ENCODE peak calls at places on chromosomes 7 and 10, in ten cellular contexts. Z is astrocyte of the spinal cord, T is brain microvascular endothelial cell, Y is substantia nigra, U is uterus, P is BJ, L is EH, I is OCI-M1, R is fibroblast of lung, O is HFFc6. J is an unnamed sample.

GRCh38 chr7:76296743-76297740 is 5.4 kb upstream of the HSPB1 start:
- DNase-seq in P (peak), L (peak), Z (peak), O (peak), R (peak), I (no peak), Y (no peak), U (peak), T (peak), J (no peak)

GRCh38 chr7:134710854-134711624 is 64.4 kb downstream of the BPGM start:
- DNase-seq in Y (no peak), I (no peak), U (no peak), L (peak), T (no peak), P (no peak), R (peak), Z (no peak), O (peak), J (no peak)

GRCh38 chr10:44930904-44931620 is 19.9 kb downstream of the TMEM72 start:
- DNase-seq in R (no peak), T (no peak), P (no peak), O (no peak), U (no peak), Z (no peak), L (no peak), I (no peak), Y (no peak), J (no peak)

GRCh38 chr7:151866028-151866427 is 10.9 kb downstream of the PRKAG2 start:
- DNase-seq in L (no peak), U (no peak), Z (no peak), I (no peak), Y (no peak), T (no peak), P (no peak), R (no peak), O (no peak), J (no peak)

GRCh38 chr10:102185272-102185671 is 33.1 kb downstream of the NOLC1 start:
- DNase-seq in P (no peak), T (no peak), I (no peak), R (no peak), U (no peak), O (no peak), L (no peak), Y (no peak), Z (no peak), J (no peak)

GRCh38 chr10:71840177-71840711 is 10.8 kb downstream of the PSAP start:
- DNase-seq in Y (peak), U (peak), T (peak), P (peak), R (peak), O (peak), I (peak), L (peak), Z (peak), J (peak)

GRCh38 chr7:151518105-151518780 is 1.5 kb downstream of the RHEB start:
- DNase-seq in U (peak), T (peak), O (peak), Z (peak), R (peak), L (peak), P (no peak), I (peak), Y (peak), J (peak)

GRCh38 chr7:103528152-103528551 is 82.1 kb upstream of the SLC26A5 start:
- DNase-seq in Y (no peak), I (no peak), U (no peak), T (no peak), O (no peak), P (no peak), R (no peak), L (peak), Z (no peak), J (no peak)

GRCh38 chr7:41700044-41700471 is 2.8 kb downstream of the INHBA start:
- DNase-seq in Z (no peak), T (no peak), P (no peak), Y (no peak), R (no peak), L (no peak), O (no peak), I (no peak), U (no peak), J (no peak)

GRCh38 chr10:44326474-44327030 is 58.3 kb downstream of the CXCL12 start:
- DNase-seq in U (no peak), I (no peak), Z (no peak), L (no peak), R (no peak), T (no peak), Y (no peak), P (no peak), O (no peak), J (no peak)

GRCh38 chr10:26157734-26158133 is 58.8 kb upstream of the GAD2 start:
- DNase-seq in Y (no peak), Z (no peak), P (no peak), U (no peak), L (no peak), O (no peak), T (no peak), I (no peak), R (no peak), J (no peak)

GRCh38 chr10:98294270-98294627 is 26.3 kb upstream of the LOXL4 start:
- DNase-seq in Y (no peak), I (no peak), T (no peak), U (no peak), L (no peak), O (no peak), P (no peak), Z (no peak), R (no peak), J (no peak)

GRCh38 chr7:137633133-137633532 is 213.6 kb downstream of the DGKI start:
- DNase-seq in O (no peak), P (no peak), R (peak), I (no peak), T (no peak), L (peak), Y (no peak), U (no peak), Z (no peak), J (no peak)

GRCh38 chr10:119859422-119860258 is 13.0 kb downstream of the MCMBP start:
- DNase-seq in T (no peak), I (peak), U (no peak), L (peak), Z (peak), Y (no peak), R (peak), O (peak), P (no peak), J (no peak)

GRCh38 chr7:69561256-69561655 is 37.0 kb upstream of the AUTS2 start:
- DNase-seq in Z (no peak), L (no peak), P (no peak), I (no peak), R (no peak), T (no peak), U (no peak), O (no peak), Y (no peak), J (no peak)

GRCh38 chr10:93963434-93963833 is 30.3 kb upstream of the PLCE1 start:
- DNase-seq in P (no peak), O (no peak), Y (no peak), I (no peak), L (no peak), U (no peak), R (no peak), T (no peak), Z (no peak), J (no peak)

GRCh38 chr10:126561499-126562208 is 108.8 kb downstream of the C10orf90 start:
- DNase-seq in O (no peak), Z (no peak), T (no peak), U (no peak), Y (peak), R (no peak), P (no peak), I (no peak), L (peak), J (peak)

GRCh38 chr7:16999541-17000266 is 117.9 kb upstream of the AGR3 start:
- DNase-seq in T (no peak), I (no peak), Y (no peak), L (no peak), P (no peak), Z (no peak), R (no peak), U (no peak), O (no peak), J (no peak)

GRCh38 chr10:69242844-69243212 is 22.7 kb downstream of the HKDC1 start:
- DNase-seq in T (no peak), Z (no peak), P (no peak), R (no peak), I (no peak), L (no peak), O (no peak), U (no peak), Y (peak), J (peak)

GRCh38 chr10:114239117-114239993 is at the start of gene VWA2:
- DNase-seq in P (no peak), I (no peak), T (no peak), L (no peak), R (no peak), Z (no peak), Y (no peak), U (no peak), O (no peak), J (no peak)

GRCh38 chr7:116710764-116711452 is 38.9 kb downstream of the MET start:
- DNase-seq in Y (no peak), U (no peak), O (no peak), L (no peak), R (no peak), P (no peak), T (no peak), I (no peak), Z (no peak), J (no peak)

GRCh38 chr7:35697414-35698175 is 2.7 kb upstream of the HERPUD2 start:
- DNase-seq in Y (no peak), O (peak), I (no peak), Z (peak), T (peak), R (peak), P (peak), U (no peak), L (peak), J (no peak)

GRCh38 chr10:50332108-50332846 is 81.0 kb upstream of the ASAH2 start:
- DNase-seq in O (no peak), T (no peak), U (no peak), Y (no peak), I (peak), R (no peak), Z (no peak), L (no peak), P (no peak), J (no peak)

GRCh38 chr10:43254881-43255643 is 11.8 kb downstream of the RASGEF1A start:
- DNase-seq in Z (no peak), I (no peak), R (no peak), P (no peak), Y (no peak), U (peak), O (no peak), L (no peak), T (no peak), J (no peak)

GRCh38 chr7:149496642-149497391 is 792 bp downstream of the ZNF746 start:
- DNase-seq in Y (peak), R (peak), Z (peak), O (peak), L (peak), I (peak), P (no peak), U (peak), T (peak), J (peak)

GRCh38 chr10:655184-655583 is 34.3 kb downstream of the DIP2C start:
- DNase-seq in Y (no peak), R (no peak), U (no peak), O (no peak), P (no peak), T (no peak), Z (no peak), L (no peak), I (no peak), J (no peak)

GRCh38 chr10:24643679-24644209 is 79.9 kb downstream of the ARHGAP21 start:
- DNase-seq in I (no peak), P (no peak), Y (no peak), O (no peak), R (peak), L (no peak), Z (no peak), T (no peak), U (no peak), J (no peak)

GRCh38 chr10:86312701-86313270 is 53.8 kb downstream of the GRID1 start:
- DNase-seq in P (no peak), O (no peak), Z (no peak), T (no peak), L (no peak), R (no peak), I (no peak), U (no peak), Y (no peak), J (no peak)

GRCh38 chr10:93288679-93289634 is 193.2 kb downstream of the MYOF start:
- DNase-seq in Y (peak), L (peak), R (peak), Z (peak), P (peak), T (peak), I (peak), U (peak), O (peak), J (peak)

GRCh38 chr7:4886671-4887070 is 3.2 kb upstream of the RADIL start:
- DNase-seq in T (no peak), Z (no peak), I (no peak), L (no peak), U (no peak), R (no peak), P (no peak), Y (no peak), O (no peak), J (no peak)

GRCh38 chr10:75450654-75451419 is 19.4 kb downstream of the LRMDA start:
- DNase-seq in I (no peak), O (no peak), T (no peak), Z (no peak), Y (no peak), U (no peak), R (no peak), L (no peak), P (no peak), J (no peak)

GRCh38 chr7:1721047-1721687 is 51.1 kb downstream of the ELFN1 start:
- DNase-seq in L (peak), P (no peak), Y (no peak), U (no peak), O (peak), R (no peak), T (no peak), I (no peak), Z (no peak), J (no peak)

GRCh38 chr7:8702807-8703206 is 269.4 kb downstream of the NXPH1 start:
- DNase-seq in T (no peak), L (no peak), U (no peak), I (no peak), P (no peak), O (no peak), Y (no peak), Z (no peak), R (no peak), J (no peak)

GRCh38 chr7:18497800-18498199 is 2.3 kb downstream of the HDAC9 start:
- DNase-seq in Z (no peak), R (no peak), Y (no peak), U (no peak), O (no peak), L (no peak), P (no peak), I (no peak), T (no peak), J (no peak)

GRCh38 chr7:2465928-2466327 is 10.3 kb downstream of the GRIFIN start:
- DNase-seq in U (no peak), O (no peak), I (no peak), P (no peak), Y (peak), R (no peak), T (no peak), Z (no peak), L (no peak), J (peak)

GRCh38 chr7:43904533-43905208 is 1.7 kb downstream of the URGCP start:
- DNase-seq in Z (no peak), U (no peak), I (no peak), L (peak), T (no peak), R (peak), O (peak), P (no peak), Y (no peak), J (no peak)